ENCODE peak calls at places on chromosomes 13 and 19, in eight cellular contexts. X, H, Z, F, E, V, D and P are unnamed samples.

GRCh38 chr19:36627057-36627456 is 21.9 kb downstream of the ZNF382 start:
- DNase-seq in X (no peak), H (no peak), Z (no peak), F (no peak), E (no peak), V (no peak), D (no peak), P (no peak)

GRCh38 chr19:11736696-11737095 is 2.0 kb downstream of the ZNF823 start:
- DNase-seq in X (peak; percentile 18), H (peak; percentile 42), Z (peak; percentile 2), F (peak; percentile 17), E (no peak), V (peak; percentile 49), D (peak; percentile 56), P (peak; percentile 77)

GRCh38 chr13:99756281-99756680 is 215.3 kb downstream of the ZIC5 start:
- DNase-seq in X (no peak), H (no peak), Z (no peak), F (no peak), E (no peak), V (no peak), D (no peak), P (no peak)

GRCh38 chr19:31054430-31054829 is 294.8 kb downstream of the TSHZ3 start:
- DNase-seq in X (peak; percentile 23), H (peak; percentile 73), Z (no peak), F (peak; percentile 92), E (peak; percentile 56), V (peak; percentile 45), D (peak; percentile 70), P (peak; percentile 67)

GRCh38 chr19:56162258-56162657 is 13.6 kb upstream of the GALP start:
- DNase-seq in X (no peak), H (no peak), Z (no peak), F (peak; percentile 43), E (no peak), V (no peak), D (no peak), P (no peak)

GRCh38 chr13:95643814-95644598 is 500 bp downstream of the DZIP1 start:
- DNase-seq in X (peak; percentile 36), H (peak; percentile 35), Z (no peak), F (peak; percentile 39), E (no peak), V (peak; percentile 61), D (peak; percentile 49), P (peak; percentile 24)

GRCh38 chr13:97932006-97932405 is 21.5 kb upstream of the IPO5 start:
- DNase-seq in X (no peak), H (no peak), Z (no peak), F (no peak), E (no peak), V (no peak), D (no peak), P (no peak)

GRCh38 chr19:35142531-35143230 is 374 bp upstream of the FXYD7 start:
- DNase-seq in X (no peak), H (peak; percentile 43), Z (no peak), F (peak; percentile 40), E (no peak), V (peak; percentile 54), D (no peak), P (no peak)

GRCh38 chr13:98307744-98308524 is 130.9 kb upstream of the RNF113B start:
- DNase-seq in X (no peak), H (no peak), Z (no peak), F (peak; percentile 68), E (no peak), V (no peak), D (no peak), P (no peak)

GRCh38 chr13:114078501-114079451 is 53.6 kb downstream of the RASA3 start:
- DNase-seq in X (peak; percentile 69), H (peak; percentile 92), Z (no peak), F (peak; percentile 82), E (no peak), V (no peak), D (peak; percentile 89), P (peak; percentile 63)

GRCh38 chr19:40110570-40110969 is 19.8 kb upstream of the ZNF780A start:
- DNase-seq in X (no peak), H (no peak), Z (no peak), F (no peak), E (no peak), V (no peak), D (no peak), P (no peak)

GRCh38 chr13:113933901-113934300 is 40.0 kb downstream of the C13orf46 start:
- DNase-seq in X (no peak), H (no peak), Z (no peak), F (no peak), E (no peak), V (no peak), D (no peak), P (no peak)

GRCh38 chr13:96033220-96034015 is 19.8 kb downstream of the UGGT2 start:
- DNase-seq in X (no peak), H (no peak), Z (no peak), F (no peak), E (no peak), V (no peak), D (no peak), P (no peak)

GRCh38 chr13:75101997-75102720 is 379.8 kb downstream of the TBC1D4 start:
- DNase-seq in X (peak; percentile 19), H (peak; percentile 56), Z (no peak), F (peak; percentile 52), E (no peak), V (peak; percentile 7), D (peak; percentile 4), P (peak; percentile 3)

GRCh38 chr19:18831524-18832330 is at the start of gene UPF1:
- DNase-seq in X (peak; percentile 90), H (peak; percentile 94), Z (peak; percentile 47), F (peak; percentile 89), E (peak; percentile 65), V (peak; percentile 98), D (peak; percentile 86), P (peak; percentile 81)

GRCh38 chr19:18830488-18830887 is 1.3 kb upstream of the UPF1 start:
- DNase-seq in X (no peak), H (no peak), Z (no peak), F (no peak), E (no peak), V (no peak), D (no peak), P (no peak)

GRCh38 chr19:18833849-18834643 is 2.3 kb downstream of the UPF1 start:
- DNase-seq in X (peak; percentile 9), H (peak; percentile 39), Z (no peak), F (no peak), E (no peak), V (no peak), D (no peak), P (no peak)

GRCh38 chr19:18833141-18833476 is 1.4 kb downstream of the UPF1 start:
- DNase-seq in X (peak; percentile 18), H (peak; percentile 13), Z (no peak), F (no peak), E (no peak), V (no peak), D (no peak), P (no peak)

GRCh38 chr19:18832331-18833140 is 777 bp downstream of the UPF1 start:
- DNase-seq in X (peak; percentile 44), H (peak; percentile 28), Z (no peak), F (no peak), E (no peak), V (no peak), D (no peak), P (peak; percentile 33)
- TF ChIP-seq CTCF in X (peak; percentile 26), H (peak; percentile 22), Z (no peak), F (peak; percentile 34), E (peak; percentile 29), V (peak; percentile 38), D (peak; percentile 31), P (peak; percentile 53)

DNA sequence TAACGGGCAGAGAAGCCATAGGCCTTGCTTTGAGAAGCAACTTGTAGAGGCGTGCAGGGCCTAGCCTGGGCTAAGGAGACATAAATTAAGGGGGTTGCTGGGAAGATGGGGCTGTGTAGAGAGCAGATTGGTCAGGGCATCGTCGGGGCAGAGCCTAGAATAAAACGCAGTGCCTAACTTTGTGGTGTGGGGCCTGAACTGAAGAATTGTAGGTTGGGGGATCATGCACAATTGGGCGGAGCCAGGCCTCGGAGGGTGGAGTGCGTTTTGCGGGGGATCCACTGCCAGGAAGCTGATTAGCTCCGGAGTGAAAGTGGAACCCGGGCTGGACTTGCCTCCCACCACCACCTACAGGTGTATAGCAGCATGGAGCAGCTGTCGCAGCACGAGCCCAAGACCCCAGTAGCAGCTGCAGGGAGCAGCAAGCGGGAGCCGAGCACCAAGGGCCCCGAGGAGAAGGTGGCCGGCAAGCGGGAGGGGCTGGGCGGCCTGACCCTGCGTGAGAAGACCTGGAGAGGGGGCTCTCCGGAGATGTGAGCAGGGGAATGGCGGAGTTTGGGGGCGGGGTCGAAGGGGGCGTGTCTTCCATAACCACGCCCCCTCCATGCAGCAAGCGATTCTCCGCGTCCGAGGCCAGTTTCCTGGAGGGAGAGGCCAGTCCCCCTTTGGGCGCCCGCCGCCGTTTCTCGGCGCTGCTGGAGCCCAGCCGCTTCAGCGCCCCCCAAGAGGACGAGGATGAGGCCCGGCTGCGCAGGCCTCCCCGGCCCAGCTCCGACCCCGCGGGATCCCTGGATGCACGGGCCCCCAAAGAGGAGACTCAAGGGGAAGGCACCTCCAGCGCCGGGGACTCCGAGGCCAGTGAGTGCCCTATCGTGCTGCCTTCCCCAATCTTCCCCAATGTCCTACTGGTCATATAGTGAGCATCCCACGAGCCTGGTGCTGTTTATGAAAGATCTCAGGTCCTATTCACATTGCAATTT is 13.8 kb downstream of the DNASE2 start:
- DNase-seq in X (peak; percentile 19), H (peak; percentile 48), Z (no peak), F (peak; percentile 58), E (no peak), V (no peak), D (peak; percentile 37), P (no peak)
- TF ChIP-seq CTCF in X (no peak), H (no peak), Z (no peak), F (no peak), E (peak; percentile 1), V (no peak), D (no peak), P (no peak)

DNA sequence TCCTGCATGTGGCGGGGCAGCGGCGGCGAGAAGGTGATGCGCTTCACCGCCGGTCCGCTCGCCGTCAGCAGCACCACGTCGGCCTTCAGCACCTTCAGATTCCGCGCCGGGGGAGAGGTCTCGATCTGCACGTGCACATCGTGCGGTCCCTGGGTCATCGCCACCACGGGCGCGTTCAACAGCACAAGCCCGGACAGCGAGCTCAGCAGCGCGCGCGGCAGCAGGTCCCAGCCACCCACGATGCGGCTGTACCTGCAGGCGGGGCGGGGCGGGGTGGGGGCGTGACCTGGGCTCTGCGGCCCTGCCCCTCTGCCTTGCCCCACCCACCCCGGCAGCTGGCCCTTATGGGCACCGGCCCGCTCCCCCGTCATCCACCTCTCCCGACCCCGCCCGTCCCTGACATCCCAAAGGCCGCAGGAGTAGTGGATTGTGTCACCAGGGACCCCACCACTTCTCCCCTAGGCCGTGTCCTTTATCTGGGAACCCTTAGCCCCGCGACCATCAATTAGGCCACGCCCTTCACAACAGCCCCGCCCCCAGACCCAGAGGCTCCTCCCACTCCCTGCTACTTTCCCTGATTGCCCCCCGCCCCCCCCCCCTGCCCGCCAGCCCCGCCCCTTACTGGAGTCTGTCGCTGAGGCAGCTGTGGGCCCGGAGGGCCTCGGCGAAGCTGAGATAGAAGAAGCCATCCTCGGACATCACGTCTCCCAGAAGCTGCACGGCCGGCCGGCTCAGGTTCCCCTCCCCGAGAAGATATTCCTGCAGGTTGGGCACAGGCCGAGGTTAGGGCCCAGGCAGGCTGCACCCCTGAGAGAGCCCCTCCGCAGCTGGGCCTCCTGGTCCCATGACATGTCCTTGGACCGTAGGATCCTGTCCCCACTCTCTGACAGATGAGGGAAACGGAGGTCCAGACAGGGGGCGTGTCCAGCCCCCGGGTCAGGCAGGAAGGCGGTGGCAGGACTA is 6.1 kb downstream of the IL4I1 start:
- DNase-seq in X (no peak), H (peak; percentile 72), Z (no peak), F (no peak), E (no peak), V (peak; percentile 82), D (no peak), P (no peak)
- TF ChIP-seq CTCF in X (no peak), H (no peak), Z (no peak), F (no peak), E (no peak), V (peak; percentile 11), D (no peak), P (peak; percentile 10)

GRCh38 chr13:54433511-54434206 is 1405.0 kb downstream of the OLFM4 start:
- DNase-seq in X (no peak), H (no peak), Z (no peak), F (no peak), E (no peak), V (no peak), D (no peak), P (no peak)
- TF ChIP-seq CTCF in X (no peak), H (no peak), Z (no peak), F (no peak), E (no peak), V (no peak), D (no peak), P (no peak)